ENCODE peak calls at places on chromosomes 16 and 17, in ten cellular contexts. I is neural progenitor cell, L is T1000, E is GM23338, J is PC-9, G is adipocyte, A is MM.1S, U is RPMI7951, D is NCI-H2081, V is cardiac fibroblast. T is an unnamed sample.

GRCh38 chr17:40615295-40615988 is 32.2 kb downstream of the SMARCE1 start:
- DNase-seq in D (peak), A (peak), V (peak), I (peak), G (no peak), E (peak), L (no peak), U (peak), J (peak), T (peak)

GRCh38 chr17:50903604-50904521 is 37.7 kb upstream of the TOB1 start:
- DNase-seq in E (no peak), D (peak), J (no peak), G (peak), V (peak), I (no peak), L (no peak), U (no peak), A (no peak), T (peak)

GRCh38 chr17:78785011-78785662 is 3.1 kb upstream of the CYTH1 start:
- DNase-seq in U (no peak), A (no peak), E (no peak), D (no peak), V (no peak), J (no peak), L (no peak), I (no peak), G (no peak), T (no peak)

GRCh38 chr17:5069724-5070123 is 8.5 kb upstream of the ZFP3 start:
- DNase-seq in E (no peak), U (peak), D (no peak), G (no peak), I (no peak), V (no peak), L (no peak), J (no peak), A (no peak), T (no peak)

GRCh38 chr17:36501351-36501750 is 14.9 kb downstream of the ZNHIT3 start:
- DNase-seq in J (no peak), V (no peak), G (no peak), D (no peak), U (no peak), A (no peak), L (no peak), E (no peak), I (no peak), T (no peak)

GRCh38 chr16:89320717-89321501 is 103.4 kb downstream of the ZNF778 start:
- DNase-seq in A (no peak), I (peak), U (peak), G (no peak), J (peak), D (no peak), E (peak), V (no peak), L (no peak), T (peak)

GRCh38 chr16:79599837-79600635 is 501 bp downstream of the MAF start:
- DNase-seq in V (no peak), E (peak), A (peak), U (peak), I (peak), J (no peak), L (no peak), D (peak), G (peak), T (no peak)

GRCh38 chr17:600576-601301 is 113.9 kb downstream of the VPS53 start:
- DNase-seq in G (peak), I (no peak), V (no peak), L (no peak), J (no peak), A (no peak), U (no peak), E (no peak), D (no peak), T (no peak)

GRCh38 chr16:87150359-87151280 is 166.6 kb downstream of the C16orf95 start:
- DNase-seq in I (no peak), J (no peak), V (peak), E (no peak), A (no peak), U (no peak), D (no peak), G (peak), L (no peak), T (no peak)

GRCh38 chr16:81440888-81441663 is 3.5 kb upstream of the CMIP start:
- DNase-seq in V (no peak), A (no peak), L (no peak), J (peak), I (no peak), E (no peak), G (no peak), D (no peak), U (no peak), T (no peak)

GRCh38 chr16:70482624-70483023 is 28.2 kb downstream of the FCSK start:
- DNase-seq in D (no peak), V (no peak), J (no peak), A (no peak), L (no peak), I (no peak), U (no peak), G (no peak), E (no peak), T (no peak)

GRCh38 chr17:16433514-16433913 is 18.1 kb downstream of the TRPV2 start:
- DNase-seq in G (no peak), U (no peak), D (no peak), J (no peak), L (no peak), V (no peak), A (no peak), E (no peak), I (no peak), T (no peak)

GRCh38 chr16:57663917-57664661 is 4.0 kb upstream of the ADGRG3 start:
- DNase-seq in I (no peak), V (no peak), U (no peak), E (no peak), A (no peak), D (no peak), L (no peak), J (no peak), G (no peak), T (no peak)

GRCh38 chr17:39653662-39654331 is 11.4 kb upstream of the TCAP start:
- DNase-seq in A (peak), E (peak), U (peak), G (peak), D (peak), I (no peak), L (peak), V (peak), J (peak), T (no peak)

GRCh38 chr17:59332890-59333377 is 1.5 kb downstream of the YPEL2 start:
- DNase-seq in D (no peak), A (no peak), I (no peak), U (no peak), L (no peak), J (no peak), E (no peak), G (peak), V (peak), T (peak)

GRCh38 chr17:45241315-45242011 is 19.8 kb downstream of the FMNL1 start:
- DNase-seq in G (no peak), L (no peak), E (peak), A (no peak), J (no peak), I (peak), V (no peak), U (no peak), D (peak), T (no peak)